ENCODE peak calls at places on chromosome 21, in eight cellular contexts. F, H, Y, L, O, A, Q and X are unnamed samples. For H3K4me1, H3K36me3 and H3K9me3, the result is how much of the 10 kb centered on the place peaks cover.

GRCh38 chr21:36630485-36631206 is 68.3 kb upstream of the SIM2 start:
- DNase-seq in F (peak), H (no peak), Y (peak), L (peak), O (no peak), A (no peak), Q (peak), X (peak)

GRCh38 chr21:32312976-32313375 is 14.3 kb downstream of the MRAP start:
- DNase-seq in F (no peak), H (no peak), Y (no peak), L (no peak), O (no peak), A (no peak), Q (peak), X (no peak)

GRCh38 chr21:21045538-21045937 is 47.3 kb downstream of the NCAM2 start:
- DNase-seq in F (no peak), H (no peak), Y (no peak), L (no peak), O (no peak), A (no peak), Q (no peak), X (no peak)

GRCh38 chr21:29114765-29115164 is 15.7 kb upstream of the MAP3K7CL start:
- DNase-seq in F (no peak), H (no peak), Y (no peak), L (peak), O (no peak), A (no peak), Q (no peak), X (peak)

GRCh38 chr21:32278068-32278467 is 781 bp downstream of the MIS18A start:
- DNase-seq in F (no peak), H (no peak), Y (no peak), L (peak), O (no peak), A (no peak), Q (no peak), X (no peak)

GRCh38 chr21:43951911-43952703 is 60.0 kb upstream of the TRAPPC10 start:
- DNase-seq in F (no peak), H (no peak), Y (no peak), L (no peak), O (no peak), A (peak), Q (no peak), X (no peak)

GRCh38 chr21:42841156-42841915 is 38.0 kb downstream of the WDR4 start:
- DNase-seq in F (no peak), H (no peak), Y (peak), L (no peak), O (peak), A (peak), Q (peak), X (no peak)

GRCh38 chr21:38853421-38853919 is 47.7 kb downstream of the ETS2 start:
- DNase-seq in F (no peak), H (peak), Y (peak), L (peak), O (no peak), A (no peak), Q (peak), X (no peak)

GRCh38 chr21:35399002-35399401 is 349.9 kb upstream of the RUNX1 start:
- DNase-seq in F (no peak), H (no peak), Y (no peak), L (peak), O (no peak), A (no peak), Q (no peak), X (no peak)

GRCh38 chr21:34528131-34528561 is 16.1 kb upstream of the KCNE1 start:
- DNase-seq in F (no peak), H (no peak), Y (no peak), L (peak), O (no peak), A (no peak), Q (no peak), X (no peak)

GRCh38 chr21:41422546-41423372 is 3.3 kb upstream of the MX1 start:
- DNase-seq in F (no peak), H (no peak), Y (no peak), L (no peak), O (no peak), A (no peak), Q (no peak), X (no peak)
- H3K4me1 ChIP-seq in F (under half), H (under half), Y (under half), L (under half), O (under half), A (under half), Q (under half), X (under half)

GRCh38 chr21:24823247-24823646 is 784.0 kb downstream of the MRPL39 start:
- DNase-seq in F (no peak), H (no peak), Y (no peak), L (no peak), O (no peak), A (no peak), Q (no peak), X (no peak)
- H3K36me3 ChIP-seq in F (under half), H (under half), Y (under half), L (under half), O (under half), A (under half), Q (under half), X (under half)

GRCh38 chr21:23356905-23357304 is 2250.4 kb downstream of the MRPL39 start:
- DNase-seq in F (no peak), H (no peak), Y (no peak), L (no peak), O (no peak), A (no peak), Q (no peak), X (no peak)
- H3K9me3 ChIP-seq in F (under half), H (under half), Y (under half), L (under half), O (under half), A (under half), Q (under half), X (under half)

GRCh38 chr21:45456014-45456835 is 51.3 kb downstream of the COL18A1 start:
- DNase-seq in F (no peak), H (peak), Y (no peak), L (no peak), O (no peak), A (peak), Q (no peak), X (no peak)
- H3K4me1 ChIP-seq in F (under half), H (under half), Y (under half), L (under half), O (under half), A (under half), Q (under half), X (under half)

DNA sequence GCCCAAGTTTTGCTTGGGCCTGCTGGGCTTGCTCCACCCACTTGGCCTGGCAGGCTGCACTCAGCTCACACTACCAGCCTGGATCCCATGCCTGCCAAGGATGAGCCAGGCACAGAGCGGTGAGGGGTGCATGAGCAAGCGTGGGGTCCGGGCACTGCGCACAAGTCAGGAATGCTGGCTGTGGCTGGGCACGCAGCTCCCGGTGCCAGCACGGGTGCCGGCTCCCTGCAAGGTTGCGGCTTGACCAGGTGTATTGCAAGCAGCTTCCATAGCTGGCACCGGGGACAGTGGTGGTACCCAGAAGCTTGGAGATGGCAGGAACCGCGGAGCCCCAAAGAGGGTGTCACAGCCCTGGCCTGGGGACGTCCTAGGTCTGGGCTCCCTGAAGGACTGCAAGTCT is 224.4 kb upstream of the NRIP1 start:
- DNase-seq in F (no peak), H (no peak), Y (no peak), L (no peak), O (no peak), A (no peak), Q (no peak), X (no peak)
- H3K36me3 ChIP-seq in F (under half), H (under half), Y (under half), L (under half), O (under half), A (under half), Q (under half), X (under half)

GRCh38 chr21:30943920-30944319 is 62.5 kb upstream of the KRTAP11-1 start:
- DNase-seq in F (no peak), H (no peak), Y (no peak), L (no peak), O (no peak), A (no peak), Q (no peak), X (no peak)
- H3K9me3 ChIP-seq in F (under half), H (under half), Y (under half), L (under half), O (under half), A (under half), Q (under half), X (under half)